ENCODE peak calls at places on chromosomes 6 and 20, in seven cellular contexts. B, S, P, V, A, W and F are unnamed samples.

GRCh38 chr20:63979221-63979548 is 257 bp downstream of the SAMD10 start:
- DNase-seq in P (no peak), A (no peak), S (no peak), V (no peak), B (no peak), W (no peak), F (no peak)

GRCh38 chr20:24063100-24063499 is 74.5 kb upstream of the GGTLC1 start:
- DNase-seq in A (no peak), B (no peak), S (no peak), V (no peak), W (no peak), P (no peak), F (no peak)

GRCh38 chr6:116375262-116375661 is 4.5 kb downstream of the DSE start:
- DNase-seq in W (no peak), V (no peak), B (no peak), S (no peak), A (no peak), P (no peak), F (no peak)

GRCh38 chr20:62346398-62347150 is 20.5 kb downstream of the LAMA5 start:
- DNase-seq in V (no peak), A (no peak), S (no peak), B (no peak), P (no peak), W (no peak), F (no peak)

GRCh38 chr20:38726849-38727601 is 2.7 kb downstream of the SLC32A1 start:
- DNase-seq in W (peak), P (no peak), S (peak), B (no peak), A (no peak), V (no peak), F (peak)

GRCh38 chr6:121603486-121603885 is 168.0 kb downstream of the GJA1 start:
- DNase-seq in S (no peak), B (no peak), V (no peak), W (no peak), A (no peak), P (no peak), F (no peak)

GRCh38 chr6:53679446-53679933 is 13.9 kb upstream of the KLHL31 start:
- DNase-seq in V (peak), B (no peak), W (no peak), P (no peak), S (no peak), A (no peak), F (no peak)

GRCh38 chr6:8556370-8557018 is 121.1 kb upstream of the SLC35B3 start:
- DNase-seq in P (no peak), W (no peak), S (no peak), V (peak), B (peak), A (peak), F (no peak)

GRCh38 chr6:26554669-26555504 is 16.7 kb downstream of the HMGN4 start:
- DNase-seq in S (peak), P (no peak), B (no peak), A (peak), W (peak), V (peak), F (peak)

GRCh38 chr20:45341579-45341938 is 6.7 kb downstream of the SDC4 start:
- DNase-seq in W (no peak), P (no peak), A (no peak), B (no peak), S (no peak), V (no peak), F (no peak)

GRCh38 chr6:149332602-149333311 is 15.2 kb downstream of the TAB2 start:
- DNase-seq in A (no peak), W (no peak), S (no peak), P (no peak), B (peak), V (no peak), F (no peak)

GRCh38 chr6:166068768-166069167 is 98.9 kb downstream of the TBXT start:
- DNase-seq in B (no peak), W (no peak), A (no peak), V (no peak), P (no peak), S (no peak), F (no peak)

GRCh38 chr6:158711264-158711663 is 61.4 kb downstream of the SYTL3 start:
- DNase-seq in S (no peak), W (no peak), P (peak), V (peak), A (no peak), B (no peak), F (no peak)

GRCh38 chr20:24985802-24986201 is 6.7 kb downstream of the APMAP start:
- DNase-seq in V (no peak), W (no peak), P (peak), A (no peak), S (peak), B (no peak), F (peak)

GRCh38 chr20:1317545-1318255 is 11.2 kb downstream of the SDCBP2 start:
- DNase-seq in W (no peak), B (no peak), V (no peak), A (no peak), S (no peak), P (no peak), F (no peak)

GRCh38 chr6:157650801-157651200 is 172.2 kb upstream of the SNX9 start:
- DNase-seq in V (no peak), A (no peak), W (no peak), B (no peak), P (peak), S (no peak), F (no peak)

GRCh38 chr20:46172455-46172854 is 54.3 kb downstream of the CD40 start:
- DNase-seq in S (no peak), V (no peak), W (no peak), P (no peak), A (no peak), B (no peak), F (no peak)

GRCh38 chr20:62710221-62710885 is 1.7 kb downstream of the NTSR1 start:
- DNase-seq in V (no peak), A (no peak), S (no peak), P (no peak), W (no peak), B (no peak), F (no peak)

GRCh38 chr6:108114861-108115597 is 40.5 kb upstream of the OSTM1 start:
- DNase-seq in P (peak), B (no peak), A (no peak), W (peak), S (peak), V (no peak), F (peak)

GRCh38 chr6:90860822-90861601 is 274.1 kb upstream of the MAP3K7 start:
- DNase-seq in V (peak), P (no peak), S (no peak), W (no peak), B (no peak), A (no peak), F (no peak)

GRCh38 chr6:11263185-11263817 is 30.8 kb upstream of the NEDD9 start:
- DNase-seq in A (peak), W (no peak), V (peak), P (peak), B (no peak), S (no peak), F (peak)

GRCh38 chr20:63968928-63969760 is 586 bp downstream of the ZNF512B start:
- DNase-seq in W (no peak), B (no peak), A (no peak), S (peak), P (peak), V (no peak), F (no peak)

GRCh38 chr20:13990465-13990864 is at the start of gene SEL1L2:
- DNase-seq in B (no peak), W (peak), A (no peak), P (no peak), S (no peak), V (no peak), F (no peak)

GRCh38 chr20:9143926-9144325 is 75.0 kb downstream of the PLCB4 start:
- DNase-seq in W (no peak), P (no peak), S (no peak), A (no peak), V (peak), B (no peak), F (no peak)

GRCh38 chr6:72561629-72562028 is 60.2 kb upstream of the KCNQ5 start:
- DNase-seq in V (no peak), B (no peak), A (no peak), S (no peak), W (no peak), P (no peak), F (no peak)

GRCh38 chr20:61223121-61223520 is 28.9 kb upstream of the CDH4 start:
- DNase-seq in P (no peak), V (no peak), B (no peak), W (no peak), S (no peak), A (no peak), F (no peak)

GRCh38 chr6:90219168-90219985 is 77.3 kb downstream of the BACH2 start:
- DNase-seq in V (peak), A (peak), W (peak), B (no peak), S (peak), P (peak), F (peak)

GRCh38 chr20:19642861-19643260 is 115.2 kb upstream of the RIN2 start:
- DNase-seq in B (no peak), S (no peak), V (no peak), P (no peak), W (no peak), A (no peak), F (no peak)

GRCh38 chr6:161226005-161226964 is 47.6 kb downstream of the AGPAT4 start:
- DNase-seq in B (no peak), P (no peak), S (peak), A (no peak), W (no peak), V (no peak), F (no peak)